ENCODE peak calls at places on chromosomes 16 and 17, in eight cellular contexts. F, M, X, A, N, P, D and E are unnamed samples.

GRCh38 chr16:67101683-67102082 is 8.1 kb upstream of the PHAF1 start:
- DNase-seq in N (no peak), P (peak; percentile 72), D (no peak), M (no peak), A (no peak), F (no peak), X (no peak), E (no peak)

GRCh38 chr16:67892375-67892774 is 679 bp upstream of the PSKH1 start:
- DNase-seq in F (no peak), A (no peak), P (no peak), D (no peak), X (no peak), N (no peak), M (no peak), E (no peak)

GRCh38 chr16:4935231-4935855 is 1.6 kb downstream of the PPL start:
- DNase-seq in X (peak; percentile 92), N (no peak), M (peak; percentile 93), A (peak; percentile 93), P (no peak), F (peak; percentile 72), D (peak; percentile 96), E (no peak)

GRCh38 chr17:77404812-77405581 is 264.2 kb downstream of the SEC14L1 start:
- DNase-seq in D (no peak), X (peak; percentile 63), F (no peak), N (no peak), M (peak; percentile 64), P (peak; percentile 86), A (no peak), E (peak; percentile 93)

GRCh38 chr16:27259710-27260109 is 8.9 kb downstream of the NSMCE1 start:
- DNase-seq in A (no peak), N (no peak), F (no peak), D (no peak), M (no peak), X (no peak), P (no peak), E (no peak)

GRCh38 chr17:17941015-17941414 is 31.2 kb downstream of the TOM1L2 start:
- DNase-seq in D (no peak), X (no peak), N (no peak), M (no peak), P (no peak), A (no peak), F (no peak), E (no peak)

GRCh38 chr17:42378597-42379594 is 9.3 kb downstream of the STAT3 start:
- DNase-seq in A (no peak), N (no peak), D (peak; percentile 25), M (no peak), X (no peak), F (no peak), P (peak; percentile 34), E (no peak)

GRCh38 chr16:23072084-23072599 is 77.1 kb downstream of the USP31 start:
- DNase-seq in P (peak; percentile 77), D (peak; percentile 92), A (no peak), F (peak; percentile 31), N (peak; percentile 23), M (no peak), X (peak; percentile 69), E (peak; percentile 29)

GRCh38 chr16:73095885-73096341 is 48.0 kb upstream of the ZFHX3 start:
- DNase-seq in N (no peak), M (no peak), X (no peak), P (no peak), F (no peak), D (no peak), A (no peak), E (peak; percentile 3)

GRCh38 chr17:7478276-7479138 is 924 bp downstream of the ZBTB4 start:
- DNase-seq in F (peak; percentile 45), N (no peak), X (peak; percentile 57), P (peak; percentile 18), A (peak; percentile 68), D (peak; percentile 86), M (peak; percentile 52), E (peak; percentile 13)

GRCh38 chr16:53695070-53695469 is 8.6 kb downstream of the RPGRIP1L start:
- DNase-seq in F (no peak), M (no peak), N (peak; percentile 42), P (peak; percentile 93), A (peak; percentile 37), D (no peak), X (no peak), E (peak; percentile 7)

GRCh38 chr17:76051571-76051970 is 20.7 kb downstream of the SRP68 start:
- DNase-seq in M (no peak), F (no peak), X (no peak), D (no peak), A (no peak), N (no peak), P (no peak), E (no peak)

DNA sequence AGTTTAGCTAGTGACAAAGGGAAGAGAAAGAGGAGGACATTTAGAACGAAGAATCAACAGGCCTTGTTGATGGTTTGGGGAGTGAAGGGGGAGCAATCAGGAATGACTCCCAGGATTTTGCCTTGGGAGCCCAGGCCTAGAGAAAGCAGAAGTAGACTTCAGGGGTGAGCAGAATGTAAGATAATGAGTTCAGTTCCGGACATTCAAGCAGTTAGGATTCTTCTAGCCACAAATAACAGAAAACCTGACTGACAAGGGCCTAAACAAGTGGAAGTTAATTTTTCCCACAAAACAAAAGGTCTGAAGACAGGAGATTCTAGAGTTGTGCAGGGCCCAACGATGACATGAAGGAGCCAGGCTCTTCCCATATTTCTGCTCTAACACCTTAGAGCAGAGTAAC is 45.9 kb downstream of the SKAP1 start:
- DNase-seq in X (no peak), M (no peak), A (no peak), F (no peak), D (no peak), N (no peak), P (no peak), E (no peak)
- H3K27me3 ChIP-seq in X (no peaks in the 10 kb centered on the region), M (no peaks in the 10 kb centered on the region), A (no peaks in the 10 kb centered on the region), F (no peaks in the 10 kb centered on the region), D (no peaks in the 10 kb centered on the region), N (peaks cover 49% of the 10 kb centered on the region), P (peaks cover 52% of the 10 kb centered on the region), E (no peaks in the 10 kb centered on the region)

GRCh38 chr17:44561237-44561623 is 3.9 kb downstream of the FZD2 start:
- DNase-seq in X (no peak), A (no peak), P (no peak), M (no peak), D (no peak), N (no peak), F (no peak), E (no peak)
- H3K27me3 ChIP-seq in X (peaks cover 7% of the 10 kb centered on the region), A (no peaks in the 10 kb centered on the region), P (no peaks in the 10 kb centered on the region), M (no peaks in the 10 kb centered on the region), D (peaks cover 18% of the 10 kb centered on the region), N (no peaks in the 10 kb centered on the region), F (no peaks in the 10 kb centered on the region), E (no peaks in the 10 kb centered on the region)

GRCh38 chr17:5667871-5668270 is 83.6 kb upstream of the NLRP1 start:
- DNase-seq in X (no peak), D (no peak), N (no peak), A (no peak), F (no peak), P (no peak), M (no peak), E (no peak)
- H3K27me3 ChIP-seq in X (no peaks in the 10 kb centered on the region), D (no peaks in the 10 kb centered on the region), N (peaks cover 4% of the 10 kb centered on the region), A (peaks cover 40% of the 10 kb centered on the region), F (peaks cover 93% of the 10 kb centered on the region), P (peaks cover 2% of the 10 kb centered on the region), M (no peaks in the 10 kb centered on the region), E (no peaks in the 10 kb centered on the region)

GRCh38 chr17:47318197-47318918 is 5.4 kb upstream of the EFCAB13 start:
- DNase-seq in A (no peak), N (no peak), F (no peak), X (no peak), D (no peak), M (no peak), P (no peak), E (no peak)

GRCh38 chr17:47324224-47325020 is 667 bp downstream of the EFCAB13 start:
- DNase-seq in D (peak; percentile 81), P (peak; percentile 48), M (no peak), A (no peak), N (no peak), F (no peak), X (peak; percentile 47), E (peak; percentile 49)

GRCh38 chr17:47317119-47317518 is 6.6 kb upstream of the EFCAB13 start:
- DNase-seq in M (no peak), N (no peak), X (no peak), F (no peak), D (no peak), P (peak; percentile 47), A (no peak), E (no peak)

GRCh38 chr17:47323382-47324223 is at the start of gene EFCAB13:
- DNase-seq in D (peak; percentile 95), A (peak; percentile 84), P (peak; percentile 71), N (peak; percentile 18), M (peak; percentile 85), X (peak; percentile 94), F (peak; percentile 84), E (peak; percentile 95)

GRCh38 chr17:47320879-47321502 is 2.8 kb upstream of the EFCAB13 start:
- DNase-seq in P (no peak), N (no peak), D (no peak), M (no peak), F (no peak), X (no peak), A (no peak), E (no peak)
- H3K27me3 ChIP-seq in P (no peaks in the 10 kb centered on the region), N (peaks cover 4% of the 10 kb centered on the region), D (no peaks in the 10 kb centered on the region), M (no peaks in the 10 kb centered on the region), F (no peaks in the 10 kb centered on the region), X (no peaks in the 10 kb centered on the region), A (no peaks in the 10 kb centered on the region), E (no peaks in the 10 kb centered on the region)

GRCh38 chr17:47715669-47716325 is 17.2 kb upstream of the TBX21 start:
- DNase-seq in X (no peak), P (no peak), A (no peak), F (no peak), M (no peak), N (no peak), D (no peak), E (no peak)
- H3K27me3 ChIP-seq in X (no peaks in the 10 kb centered on the region), P (peaks cover 83% of the 10 kb centered on the region), A (peaks cover 52% of the 10 kb centered on the region), F (peaks cover 37% of the 10 kb centered on the region), M (no peaks in the 10 kb centered on the region), N (peaks cover 75% of the 10 kb centered on the region), D (peaks cover 7% of the 10 kb centered on the region), E (peaks cover 10% of the 10 kb centered on the region)

DNA sequence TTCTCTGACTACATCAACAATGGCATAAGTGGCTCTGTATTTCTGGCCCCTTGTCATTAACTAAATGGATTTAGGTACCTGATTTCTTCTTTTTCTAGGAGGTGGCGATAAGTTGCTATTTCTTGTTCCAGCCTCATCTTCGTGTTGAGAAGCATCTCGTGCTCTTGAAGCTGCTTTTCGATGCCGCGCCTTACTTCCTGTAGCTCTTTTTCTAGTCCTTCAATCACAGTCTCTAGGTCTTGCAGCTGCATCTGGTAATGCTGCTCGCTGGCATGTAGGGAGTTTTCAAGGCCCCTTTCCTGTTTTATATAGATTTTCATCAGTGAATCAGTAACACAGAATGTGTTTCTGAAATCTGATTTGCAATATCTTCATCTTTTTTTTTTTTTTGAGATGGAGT is 5.1 kb downstream of the KRT222 start:
- DNase-seq in M (no peak), N (no peak), D (no peak), P (no peak), X (no peak), F (no peak), A (no peak), E (no peak)
- H3K27me3 ChIP-seq in M (no peaks in the 10 kb centered on the region), N (peaks cover 20% of the 10 kb centered on the region), D (no peaks in the 10 kb centered on the region), P (peaks cover 31% of the 10 kb centered on the region), X (no peaks in the 10 kb centered on the region), F (no peaks in the 10 kb centered on the region), A (no peaks in the 10 kb centered on the region), E (peaks cover 4% of the 10 kb centered on the region)